ENCODE peak calls at places on chromosome 12, in five cellular contexts. H is tibial nerve, M is psoas muscle, V is mucosa of descending colon, J is neural progenitor cell. A is an unnamed sample.
A peak's percentile ranks its signal among the peaks of the same experiment; 100 is the strongest.

GRCh38 chr12:71876400-71876799 is 36.8 kb downstream of the TBC1D15 start:
- DNase-seq in V (no peak), M (no peak), H (no peak), J (no peak), A (no peak)

GRCh38 chr12:66916189-66916588 is 237.3 kb upstream of the GRIP1 start:
- DNase-seq in J (peak; percentile 9), M (no peak), H (no peak), V (no peak), A (no peak)

GRCh38 chr12:116370004-116370404 is 92.5 kb upstream of the MED13L start:
- DNase-seq in H (no peak), V (no peak), M (no peak), J (no peak), A (no peak)

GRCh38 chr12:96698965-96699364 is 208.1 kb upstream of the NEDD1 start:
- DNase-seq in H (no peak), M (no peak), J (no peak), V (no peak), A (no peak)

GRCh38 chr12:108856428-108857157 is 790 bp downstream of the SSH1 start:
- DNase-seq in H (peak; percentile 54), J (peak; percentile 50), V (peak; percentile 79), M (peak; percentile 90), A (peak; percentile 68)

GRCh38 chr12:109153711-109154434 is 37.5 kb downstream of the ACACB start:
- DNase-seq in M (no peak), H (no peak), V (no peak), J (peak; percentile 51), A (no peak)

GRCh38 chr12:88638956-88639355 is 58.7 kb upstream of the KITLG start:
- DNase-seq in M (no peak), V (no peak), H (no peak), J (no peak), A (no peak)

GRCh38 chr12:105109465-105110212 is 2.1 kb downstream of the WASHC4 start:
- DNase-seq in J (no peak), M (no peak), V (no peak), H (no peak), A (no peak)

GRCh38 chr12:120015313-120015712 is 26.3 kb downstream of the BICDL1 start:
- DNase-seq in J (no peak), H (no peak), M (no peak), V (no peak), A (no peak)

GRCh38 chr12:97306121-97306520 is 156.5 kb upstream of the RMST start:
- DNase-seq in J (no peak), V (no peak), M (no peak), H (no peak), A (no peak)

GRCh38 chr12:24069532-24070395 is 120.3 kb upstream of the SOX5 start:
- DNase-seq in M (no peak), V (peak; percentile 40), J (peak; percentile 80), H (no peak), A (no peak)

GRCh38 chr12:22100952-22101748 is 55.1 kb downstream of the CMAS start:
- DNase-seq in J (peak; percentile 63), V (peak; percentile 77), H (no peak), M (no peak), A (no peak)

GRCh38 chr12:93440043-93440835 is 1.5 kb downstream of the UBE2N start:
- DNase-seq in V (no peak), H (no peak), M (no peak), J (no peak), A (no peak)

GRCh38 chr12:55849616-55850015 is 6.9 kb upstream of the MMP19 start:
- DNase-seq in J (no peak), M (no peak), V (no peak), H (no peak), A (no peak)

GRCh38 chr12:62738105-62738504 is 196.8 kb downstream of the PPM1H start:
- DNase-seq in H (no peak), J (no peak), V (no peak), M (no peak), A (no peak)

GRCh38 chr12:30862486-30862885 is 64.1 kb upstream of the TSPAN11 start:
- DNase-seq in M (no peak), H (no peak), V (no peak), J (no peak), A (no peak)

GRCh38 chr12:7837366-7837765 is 35.3 kb downstream of the SLC2A14 start:
- DNase-seq in V (no peak), J (no peak), H (no peak), M (no peak), A (no peak)

GRCh38 chr12:25529738-25530137 is 23.3 kb downstream of the LMNTD1 start:
- DNase-seq in M (no peak), V (no peak), H (no peak), J (no peak), A (no peak)

GRCh38 chr12:119693006-119693405 is 25.1 kb downstream of the PRKAB1 start:
- DNase-seq in H (no peak), J (no peak), M (no peak), V (peak; percentile 87), A (no peak)

GRCh38 chr12:4303750-4304149 is 17.3 kb upstream of the TIGAR start:
- DNase-seq in J (no peak), M (no peak), H (no peak), V (no peak), A (no peak)

GRCh38 chr12:4312251-4312650 is 8.8 kb upstream of the TIGAR start:
- DNase-seq in M (no peak), V (no peak), J (no peak), H (no peak), A (no peak)

GRCh38 chr12:4302881-4303280 is 18.1 kb upstream of the TIGAR start:
- DNase-seq in M (no peak), V (peak; percentile 32), H (no peak), J (no peak), A (no peak)

GRCh38 chr12:4308334-4308960 is 12.6 kb upstream of the TIGAR start:
- DNase-seq in M (no peak), J (peak; percentile 51), H (no peak), V (no peak), A (no peak)

GRCh38 chr12:4307593-4308333 is 13.2 kb upstream of the TIGAR start:
- DNase-seq in M (peak; percentile 76), H (peak; percentile 43), J (peak; percentile 90), V (peak; percentile 83), A (no peak)
- TF ChIP-seq CTCF in M (peak; percentile 76), H (peak; percentile 82), J (peak; percentile 75), V (peak; percentile 68), A (peak; percentile 70)

GRCh38 chr12:79983492-79983891 is 48.6 kb upstream of the PPP1R12A start:
- DNase-seq in J (no peak), H (no peak), V (no peak), M (no peak), A (no peak)
- H3K4me3 ChIP-seq in J (no peak overlapping the region), H (no peak overlapping the region), V (no peak overlapping the region), M (no peak overlapping the region), A (no peak overlapping the region)

GRCh38 chr12:52321433-52321832 is 235 bp upstream of the KRT83 start:
- DNase-seq in M (no peak), H (no peak), V (no peak), J (no peak), A (no peak)

GRCh38 chr12:52320784-52321400 is at the start of gene KRT83:
- DNase-seq in M (no peak), H (no peak), J (no peak), V (no peak), A (no peak)

GRCh38 chr12:52317443-52318052 is 3.6 kb downstream of the KRT83 start:
- DNase-seq in J (no peak), M (no peak), H (no peak), V (no peak), A (no peak)

GRCh38 chr12:52318241-52318990 is 2.8 kb downstream of the KRT83 start:
- DNase-seq in H (no peak), V (no peak), M (no peak), J (no peak), A (no peak)

DNA sequence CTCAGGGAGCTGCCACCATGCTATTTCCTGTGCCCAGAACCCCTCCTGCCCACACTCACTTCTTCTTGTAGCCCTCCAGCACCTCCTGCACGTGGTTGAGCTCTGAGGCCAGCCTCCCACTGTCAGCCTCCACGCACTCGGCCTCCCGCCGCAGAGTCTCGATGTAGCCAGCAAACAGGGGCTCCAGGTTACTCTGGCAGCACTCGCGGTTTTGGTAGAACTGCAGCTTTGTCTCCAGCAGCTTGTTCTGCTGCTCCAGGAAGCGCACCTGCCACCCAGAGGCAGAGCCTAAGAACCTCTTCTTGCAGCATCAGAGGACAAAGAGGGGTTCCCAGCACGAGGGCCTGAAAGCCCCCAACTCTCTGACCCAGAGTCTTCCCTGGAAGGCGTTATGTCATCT is 2.1 kb downstream of the KRT83 start:
- DNase-seq in H (no peak), M (no peak), V (no peak), J (no peak), A (no peak)
- H3K9me3 ChIP-seq in H (no peaks in the 10 kb centered on the region), M (no peaks in the 10 kb centered on the region), V (no peaks in the 10 kb centered on the region), J (no peaks in the 10 kb centered on the region), A (no peaks in the 10 kb centered on the region)

DNA sequence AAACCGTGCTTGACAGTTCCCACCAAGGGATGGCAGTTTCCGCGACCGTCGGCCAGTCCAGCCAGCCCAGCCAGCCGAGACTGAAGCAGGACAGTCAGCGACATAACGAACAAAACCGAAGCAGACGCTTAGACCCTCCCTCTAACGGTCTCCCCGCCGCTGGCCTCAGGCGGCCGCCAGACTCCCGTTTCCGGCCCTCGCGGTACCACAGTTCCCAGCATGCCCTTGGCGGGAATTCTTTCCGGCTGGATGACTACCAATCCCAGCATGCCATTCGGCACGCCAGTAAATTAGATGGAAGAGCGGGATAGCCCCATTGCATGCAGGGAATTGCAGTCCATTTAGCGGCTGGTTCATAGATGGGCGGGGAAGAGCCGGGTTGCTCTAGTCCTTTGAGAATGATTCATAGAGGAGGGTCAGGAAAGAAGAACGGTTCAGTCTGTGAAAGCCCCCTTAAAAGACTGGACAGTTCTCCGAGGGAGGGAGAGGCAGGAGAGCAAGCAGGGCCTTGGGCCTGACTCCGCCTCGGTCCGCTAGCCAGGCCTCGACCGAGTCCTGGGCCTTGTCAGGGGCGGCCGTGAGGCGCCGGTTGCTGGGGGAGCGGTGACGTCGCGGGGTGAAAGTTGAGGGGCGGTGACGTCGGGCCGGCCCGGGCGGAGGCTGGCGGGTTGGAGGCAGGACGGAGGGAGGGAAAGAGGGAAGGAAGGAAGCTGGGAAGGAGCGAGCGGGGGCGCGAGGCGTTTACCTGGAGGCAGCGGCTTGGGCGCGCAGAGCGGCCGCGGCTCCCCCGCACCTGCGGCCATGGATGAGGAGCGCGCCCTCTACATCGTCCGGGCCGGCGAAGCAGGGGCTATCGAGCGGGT is at the start of gene RIC8B:
- DNase-seq in V (peak; percentile 97), H (peak; percentile 90), M (peak; percentile 96), J (peak; percentile 99), A (peak; percentile 85)
- TF ChIP-seq CTCF in V (no peak), H (no peak), M (no peak), J (peak; percentile 27), A (no peak)

A was measured in thoracic aorta.